ENCODE peak calls at places on chromosomes 2 and 18, in six cellular contexts. X, C, P, N, W and S are unnamed samples.
A peak's percentile ranks its signal among the peaks of the same experiment; 100 is the strongest.

GRCh38 chr2:218993345-218994315 is at the start of gene CRYBA2:
- DNase-seq in X (no peak), C (no peak), P (no peak), N (no peak), W (no peak), S (no peak)

GRCh38 chr18:41719808-41720207 is 235.2 kb upstream of the PIK3C3 start:
- DNase-seq in X (no peak), C (no peak), P (no peak), N (no peak), W (no peak), S (no peak)

GRCh38 chr2:65479528-65479927 is 47.1 kb upstream of the SPRED2 start:
- DNase-seq in X (peak; percentile 16), C (no peak), P (no peak), N (no peak), W (peak; percentile 57), S (no peak)

GRCh38 chr2:235658371-235659174 is 164.7 kb downstream of the AGAP1 start:
- DNase-seq in X (no peak), C (no peak), P (no peak), N (no peak), W (no peak), S (no peak)

GRCh38 chr2:120754067-120754960 is 18.6 kb downstream of the GLI2 start:
- DNase-seq in X (no peak), C (peak; percentile 34), P (no peak), N (no peak), W (no peak), S (peak; percentile 43)

GRCh38 chr2:18178736-18179349 is 300.4 kb downstream of the KCNS3 start:
- DNase-seq in X (peak; percentile 22), C (peak; percentile 38), P (peak; percentile 3), N (peak; percentile 7), W (no peak), S (no peak)

GRCh38 chr18:61635901-61636528 is 256.8 kb downstream of the RNF152 start:
- DNase-seq in X (peak; percentile 62), C (peak; percentile 63), P (peak; percentile 41), N (no peak), W (peak; percentile 32), S (peak; percentile 57)

GRCh38 chr2:196516541-196516940 is 123.0 kb upstream of the CCDC150 start:
- DNase-seq in X (no peak), C (no peak), P (no peak), N (no peak), W (no peak), S (no peak)

GRCh38 chr2:58533376-58533775 is 292.3 kb upstream of the FANCL start:
- DNase-seq in X (no peak), C (no peak), P (no peak), N (no peak), W (no peak), S (no peak)

GRCh38 chr18:59988098-59988706 is 88.4 kb downstream of the PMAIP1 start:
- DNase-seq in X (peak; percentile 23), C (peak; percentile 74), P (peak; percentile 26), N (no peak), W (no peak), S (no peak)

GRCh38 chr2:232976666-232977437 is 36.2 kb downstream of the NGEF start:
- DNase-seq in X (no peak), C (no peak), P (no peak), N (no peak), W (no peak), S (no peak)

GRCh38 chr2:66696374-66696773 is 261.4 kb downstream of the MEIS1 start:
- DNase-seq in X (no peak), C (no peak), P (no peak), N (no peak), W (no peak), S (no peak)

GRCh38 chr2:96098900-96099590 is 17.3 kb downstream of the ADRA2B start:
- DNase-seq in X (peak; percentile 45), C (no peak), P (no peak), N (no peak), W (peak; percentile 78), S (no peak)

GRCh38 chr2:74405994-74406583 is 15.3 kb downstream of the C2orf81 start:
- DNase-seq in X (no peak), C (peak; percentile 40), P (no peak), N (no peak), W (no peak), S (no peak)

GRCh38 chr2:47437287-47437686 is 34.3 kb downstream of the MSH2 start:
- DNase-seq in X (peak; percentile 18), C (peak; percentile 47), P (peak; percentile 3), N (no peak), W (no peak), S (no peak)

GRCh38 chr2:187424156-187424555 is 23.9 kb downstream of the CALCRL start:
- DNase-seq in X (no peak), C (no peak), P (no peak), N (no peak), W (no peak), S (no peak)

GRCh38 chr2:189613077-189613636 is 32.6 kb upstream of the SLC40A1 start:
- DNase-seq in X (peak; percentile 78), C (peak; percentile 98), P (no peak), N (no peak), W (no peak), S (peak; percentile 65)

GRCh38 chr18:59996370-59996966 is 96.7 kb downstream of the PMAIP1 start:
- DNase-seq in X (no peak), C (peak; percentile 57), P (no peak), N (no peak), W (no peak), S (peak; percentile 52)

GRCh38 chr18:56431551-56431950 is 206.8 kb downstream of the TXNL1 start:
- DNase-seq in X (no peak), C (peak; percentile 4), P (no peak), N (no peak), W (no peak), S (no peak)

GRCh38 chr2:196206804-196207203 is 35.4 kb upstream of the STK17B start:
- DNase-seq in X (no peak), C (no peak), P (no peak), N (no peak), W (no peak), S (no peak)

GRCh38 chr2:10361220-10361588 is 58.5 kb downstream of the HPCAL1 start:
- DNase-seq in X (no peak), C (peak; percentile 36), P (no peak), N (no peak), W (no peak), S (no peak)

GRCh38 chr2:125167820-125168219 is 1142.7 kb downstream of the CNTNAP5 start:
- DNase-seq in X (no peak), C (peak; percentile 69), P (no peak), N (no peak), W (no peak), S (no peak)

GRCh38 chr2:222903234-222904220 is 42.7 kb downstream of the ACSL3 start:
- DNase-seq in X (peak; percentile 23), C (peak; percentile 73), P (peak; percentile 38), N (no peak), W (no peak), S (no peak)

GRCh38 chr18:59374112-59374511 is 15.0 kb upstream of the LMAN1 start:
- DNase-seq in X (no peak), C (no peak), P (no peak), N (no peak), W (no peak), S (no peak)

GRCh38 chr2:38697116-38697840 is 31.4 kb downstream of the GALM start:
- DNase-seq in X (peak; percentile 70), C (no peak), P (peak; percentile 74), N (no peak), W (no peak), S (no peak)

GRCh38 chr2:38690499-38691420 is 24.8 kb downstream of the GALM start:
- DNase-seq in X (peak; percentile 57), C (peak; percentile 97), P (no peak), N (no peak), W (no peak), S (peak; percentile 79)

GRCh38 chr2:38692636-38693318 is 26.9 kb downstream of the GALM start:
- DNase-seq in X (peak; percentile 84), C (no peak), P (no peak), N (no peak), W (no peak), S (no peak)

GRCh38 chr2:38691994-38692393 is 26.1 kb downstream of the GALM start:
- DNase-seq in X (no peak), C (no peak), P (no peak), N (no peak), W (no peak), S (no peak)
- H3K4me3 ChIP-seq in X (peak overlapping the region; percentile 2), C (no peak overlapping the region), P (no peak overlapping the region), N (no peak overlapping the region), W (no peak overlapping the region), S (no peak overlapping the region)

DNA sequence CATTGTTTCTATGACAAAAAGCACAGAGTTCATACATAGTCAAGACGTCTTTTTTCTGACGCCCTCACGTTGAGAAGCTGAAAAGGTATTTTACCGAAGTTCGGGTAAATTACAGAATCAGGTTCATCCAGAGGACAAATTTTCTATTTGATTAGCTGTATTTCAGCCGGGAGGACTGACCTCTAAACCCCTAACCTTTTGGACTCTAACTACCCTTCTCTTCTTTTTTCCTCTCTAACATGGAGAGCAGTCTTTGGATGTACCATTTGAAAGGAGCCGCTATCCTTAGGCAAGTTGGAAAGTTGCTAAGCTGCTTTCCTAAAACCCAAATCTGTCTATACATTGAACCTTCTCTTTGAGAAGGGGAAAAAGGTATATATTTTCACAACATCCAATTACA is 2.3 kb upstream of the HOXD3 start:
- DNase-seq in X (no peak), C (no peak), P (no peak), N (no peak), W (no peak), S (no peak)
- H3K9me3 ChIP-seq in X (no peaks in the 10 kb centered on the region), C (peaks cover 12% of the 10 kb centered on the region), P (no peaks in the 10 kb centered on the region), N (no peaks in the 10 kb centered on the region), W (no peaks in the 10 kb centered on the region), S (no peaks in the 10 kb centered on the region)

DNA sequence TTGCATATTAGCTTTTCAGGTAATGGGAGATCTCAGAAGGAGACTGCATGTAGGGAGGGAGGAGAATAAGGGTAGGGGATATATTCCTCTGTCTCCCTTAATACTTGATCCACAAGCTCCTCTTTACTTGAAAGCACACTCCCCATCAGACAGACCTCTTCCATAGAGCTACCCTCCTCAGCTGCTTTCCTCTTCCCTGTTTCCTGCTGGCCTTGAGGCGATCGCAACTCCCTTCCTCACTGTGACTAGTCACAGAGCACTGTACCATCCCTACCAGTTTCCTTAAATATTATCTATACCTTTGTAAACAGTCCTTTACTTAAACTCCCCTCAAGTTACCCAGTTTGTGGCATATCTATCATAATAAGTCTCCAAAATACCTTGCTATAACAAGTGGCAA is 10.9 kb downstream of the ROCK1 start:
- DNase-seq in X (no peak), C (no peak), P (no peak), N (no peak), W (no peak), S (no peak)
- H3K4me1 ChIP-seq in X (peaks cover 10% of the 10 kb centered on the region), C (peaks cover 2% of the 10 kb centered on the region), P (peaks cover 86% of the 10 kb centered on the region), N (no peaks in the 10 kb centered on the region), W (peaks cover 14% of the 10 kb centered on the region), S (no peaks in the 10 kb centered on the region)

GRCh38 chr2:15200581-15200980 is 360.6 kb downstream of the NBAS start:
- DNase-seq in X (no peak), C (no peak), P (no peak), N (no peak), W (no peak), S (no peak)

GRCh38 chr2:15195723-15196270 is 365.3 kb downstream of the NBAS start:
- DNase-seq in X (no peak), C (no peak), P (no peak), N (no peak), W (no peak), S (no peak)

GRCh38 chr2:15205562-15205961 is 355.6 kb downstream of the NBAS start:
- DNase-seq in X (no peak), C (no peak), P (no peak), N (no peak), W (no peak), S (no peak)

GRCh38 chr2:15198051-15198450 is 363.1 kb downstream of the NBAS start:
- DNase-seq in X (no peak), C (no peak), P (no peak), N (no peak), W (no peak), S (no peak)

GRCh38 chr2:15201009-15201408 is 360.1 kb downstream of the NBAS start:
- DNase-seq in X (no peak), C (no peak), P (no peak), N (no peak), W (no peak), S (no peak)
- H3K4me3 ChIP-seq in X (no peak overlapping the region), C (no peak overlapping the region), P (no peak overlapping the region), N (no peak overlapping the region), W (no peak overlapping the region), S (no peak overlapping the region)